ENCODE peak calls at places on chromosomes 6 and 20, in ten cellular contexts. X is CD4-positive, CD25-positive, alpha-beta regulatory T cell; H is nucleus accumbens; S is head of caudate nucleus; Y is stimulated activated CD4-positive, alpha-beta T cell treated with anti-CD3 and anti-CD28 coated beads, Interleukin-12 subunit alpha, Interleukin-12 subunit beta, amount 100 ng/mL, for 24 hours; N is glutamatergic neuron; M is cardiac fibroblast; L is NCI-H774; W is activated CD4-positive, alpha-beta T cell treated with anti-CD3 and anti-CD28 coated beads, Interleukin-2, amount 10 ng/mL, durations not matched to agents 7 days and 5 days; U is midbrain. T is an unnamed sample.

GRCh38 chr6:131065112-131065823 is 2.2 kb upstream of the EPB41L2 start:
- DNase-seq in L (no peak), H (no peak), M (no peak), N (no peak), X (no peak), W (no peak), Y (no peak), S (no peak), U (no peak), T (no peak)

GRCh38 chr6:170172825-170173231 is 118.0 kb downstream of the DLL1 start:
- DNase-seq in U (no peak), S (peak), H (no peak), X (no peak), L (no peak), M (no peak), Y (no peak), N (peak), W (no peak), T (no peak)

GRCh38 chr6:7290079-7290478 is 22.9 kb downstream of the SSR1 start:
- DNase-seq in H (no peak), L (no peak), N (no peak), S (no peak), X (no peak), U (no peak), W (no peak), M (no peak), Y (no peak), T (no peak)

GRCh38 chr6:124487778-124488431 is 474.3 kb upstream of the RNF217 start:
- DNase-seq in N (no peak), L (no peak), S (no peak), M (peak), H (no peak), Y (no peak), X (no peak), W (no peak), U (no peak), T (no peak)

GRCh38 chr6:90288404-90288803 is 8.2 kb downstream of the BACH2 start:
- DNase-seq in X (no peak), W (no peak), N (no peak), M (no peak), L (no peak), U (no peak), S (no peak), H (no peak), Y (no peak), T (no peak)

GRCh38 chr20:34979366-34980153 is 23.9 kb downstream of the MYH7B start:
- DNase-seq in W (no peak), L (no peak), M (no peak), S (no peak), Y (no peak), N (no peak), H (no peak), X (no peak), U (no peak), T (no peak)

GRCh38 chr6:146775227-146775626 is 176.5 kb downstream of the ADGB start:
- DNase-seq in Y (no peak), N (no peak), W (no peak), X (no peak), L (no peak), U (no peak), S (no peak), M (peak), H (no peak), T (no peak)

GRCh38 chr20:58690851-58691250 is 1.7 kb upstream of the NPEPL1 start:
- DNase-seq in W (no peak), H (no peak), Y (no peak), M (peak), S (no peak), N (no peak), L (no peak), X (no peak), U (no peak), T (no peak)

GRCh38 chr20:51188941-51189340 is 166.0 kb upstream of the KCNG1 start:
- DNase-seq in H (no peak), U (no peak), N (no peak), L (no peak), M (no peak), W (no peak), S (no peak), Y (no peak), X (no peak), T (no peak)

GRCh38 chr6:154830771-154831170 is 97.6 kb downstream of the SCAF8 start:
- DNase-seq in W (no peak), H (no peak), X (no peak), M (no peak), U (no peak), L (no peak), Y (no peak), N (no peak), S (no peak), T (no peak)

GRCh38 chr6:107813555-107814194 is 10.4 kb downstream of the SCML4 start:
- DNase-seq in S (no peak), W (no peak), X (no peak), H (no peak), Y (no peak), L (no peak), M (no peak), N (no peak), U (no peak), T (no peak)

GRCh38 chr20:25402583-25402982 is 4.9 kb upstream of the GINS1 start:
- DNase-seq in W (no peak), H (no peak), N (no peak), M (no peak), Y (no peak), X (no peak), U (no peak), S (no peak), L (no peak), T (no peak)

GRCh38 chr6:33128318-33128717 is 52.5 kb downstream of the HLA-DPB1 start:
- DNase-seq in L (no peak), X (peak), Y (no peak), U (no peak), S (no peak), N (no peak), M (no peak), W (no peak), H (no peak), T (no peak)

T was measured in activated naive CD8-positive, alpha-beta T cell treated with anti-CD3 and anti-CD28 coated beads, Interleukin-2, amount 50 U/mL, for 16 hours.